ENCODE peak calls at places on chromosomes 13 and 19, in eight cellular contexts. K, D, C, E, S, G, R and U are unnamed samples.

GRCh38 chr13:34672631-34673030 is 269.4 kb upstream of the NBEA start:
- DNase-seq in D (no peak), S (no peak), R (no peak), K (no peak), C (no peak), E (no peak), G (no peak), U (no peak)

GRCh38 chr13:50915562-50915961 is 6.0 kb downstream of the RNASEH2B start:
- DNase-seq in C (no peak), K (no peak), G (peak), D (no peak), E (no peak), S (no peak), R (no peak), U (no peak)

GRCh38 chr19:51571599-51571998 is 516 bp downstream of the ZNF175 start:
- DNase-seq in S (no peak), C (no peak), D (no peak), G (no peak), E (peak), R (no peak), K (no peak), U (no peak)

GRCh38 chr19:18233224-18233825 is 7.1 kb upstream of the PDE4C start:
- DNase-seq in E (peak), G (no peak), D (peak), R (no peak), K (peak), C (no peak), S (peak), U (peak)

GRCh38 chr19:19211499-19212432 is at the start of gene NCAN:
- DNase-seq in D (no peak), S (no peak), G (no peak), C (no peak), E (no peak), R (no peak), K (no peak), U (no peak)

GRCh38 chr13:57673197-57673596 is 41.7 kb downstream of the PCDH17 start:
- DNase-seq in C (no peak), E (no peak), R (no peak), G (no peak), S (no peak), K (no peak), D (no peak), U (no peak)

GRCh38 chr13:67367385-67367784 is 137.2 kb upstream of the PCDH9 start:
- DNase-seq in S (no peak), C (no peak), K (no peak), R (no peak), G (no peak), E (peak), D (no peak), U (no peak)

GRCh38 chr13:110512198-110512740 is 49.3 kb downstream of the RAB20 start:
- DNase-seq in G (no peak), D (no peak), C (no peak), K (no peak), E (no peak), S (no peak), R (no peak), U (no peak)

GRCh38 chr19:18099623-18099995 is 2.0 kb downstream of the MAST3 start:
- DNase-seq in R (no peak), D (no peak), S (no peak), K (no peak), C (no peak), G (no peak), E (no peak), U (no peak)

GRCh38 chr13:94479559-94480095 is at the start of gene DCT:
- DNase-seq in C (no peak), E (no peak), G (no peak), K (no peak), R (no peak), D (no peak), S (no peak), U (no peak)

GRCh38 chr19:38952395-38953165 is 21.8 kb downstream of the MRPS12 start:
- DNase-seq in R (no peak), S (peak), C (no peak), G (peak), D (peak), E (peak), K (no peak), U (no peak)

GRCh38 chr13:71869274-71869673 is 2.3 kb upstream of the DACH1 start:
- DNase-seq in D (no peak), K (no peak), C (no peak), G (no peak), E (no peak), R (no peak), S (no peak), U (no peak)

GRCh38 chr13:24671367-24672117 is 8.7 kb upstream of the ATP12A start:
- DNase-seq in S (no peak), C (peak), G (no peak), R (no peak), K (no peak), D (no peak), E (peak), U (no peak)

GRCh38 chr19:38735257-38735686 is 9.0 kb downstream of the CAPN12 start:
- DNase-seq in D (peak), E (no peak), R (no peak), S (no peak), G (no peak), C (no peak), K (peak), U (peak)

GRCh38 chr13:44221657-44222056 is 152.0 kb upstream of the SERP2 start:
- DNase-seq in S (no peak), R (no peak), C (no peak), G (no peak), D (no peak), K (no peak), E (no peak), U (no peak)

GRCh38 chr13:37069597-37070103 is 10.2 kb upstream of the SUPT20H start:
- DNase-seq in G (no peak), D (no peak), R (no peak), E (no peak), S (no peak), K (no peak), C (no peak), U (no peak)

GRCh38 chr19:55549500-55550320 is 4.4 kb upstream of the SBK3 start:
- DNase-seq in S (no peak), C (peak), E (peak), K (no peak), R (no peak), D (peak), G (no peak), U (no peak)

GRCh38 chr19:35609881-35610353 is 2.6 kb upstream of the HAUS5 start:
- DNase-seq in D (no peak), G (peak), R (no peak), C (no peak), K (no peak), E (no peak), S (no peak), U (no peak)

GRCh38 chr13:28423010-28423409 is 71.9 kb downstream of the FLT1 start:
- DNase-seq in K (no peak), S (no peak), R (no peak), E (no peak), G (peak), C (no peak), D (no peak), U (no peak)

GRCh38 chr19:17671906-17672305 is 16.2 kb downstream of the UNC13A start:
- DNase-seq in C (no peak), E (peak), R (no peak), K (no peak), D (no peak), G (no peak), S (no peak), U (peak)

GRCh38 chr19:13042443-13043130 is 47.3 kb downstream of the NFIX start:
- DNase-seq in C (no peak), E (peak), R (no peak), S (no peak), K (no peak), D (no peak), G (no peak), U (no peak)

GRCh38 chr19:48991823-48992570 is 1.1 kb downstream of the GYS1 start:
- DNase-seq in D (no peak), K (no peak), G (no peak), C (no peak), E (peak), R (no peak), S (peak), U (no peak)

GRCh38 chr19:8610041-8610927 is at the start of gene ADAMTS10:
- DNase-seq in E (peak), D (peak), S (no peak), C (no peak), R (no peak), K (peak), G (no peak), U (peak)

GRCh38 chr19:39531834-39532232 is 819 bp downstream of the EID2B start:
- DNase-seq in D (no peak), S (no peak), K (no peak), C (no peak), E (no peak), G (no peak), R (no peak), U (no peak)

GRCh38 chr19:980133-980998 is 3.8 kb upstream of the WDR18 start:
- DNase-seq in G (no peak), C (no peak), E (peak), D (peak), K (no peak), S (no peak), R (no peak), U (no peak)

GRCh38 chr13:97359181-97360057 is 74.5 kb upstream of the RAP2A start:
- DNase-seq in K (peak), C (peak), R (no peak), G (no peak), E (peak), D (peak), S (peak), U (peak)

GRCh38 chr13:100392709-100393630 is 195.6 kb downstream of the GGACT start:
- DNase-seq in R (no peak), K (no peak), E (peak), D (peak), G (no peak), C (peak), S (peak), U (no peak)

GRCh38 chr19:49502866-49503581 is 6.8 kb downstream of the RPS11 start:
- DNase-seq in E (peak), R (no peak), D (no peak), S (no peak), C (peak), G (no peak), K (peak), U (no peak)

GRCh38 chr19:38989066-38989605 is 13.6 kb upstream of the FBXO17 start:
- DNase-seq in D (no peak), R (no peak), C (no peak), S (no peak), K (no peak), G (no peak), E (peak), U (no peak)